ENCODE peak calls at places on chromosomes 11 and 22, in five cellular contexts. K, B, H, A and F are unnamed samples.

GRCh38 chr11:125428486-125429173 is 67.4 kb downstream of the FEZ1 start:
- DNase-seq in K (no peak), B (no peak), H (no peak), A (no peak), F (no peak)

GRCh38 chr11:39668640-39669039 is 1790.8 kb downstream of the LRRC4C start:
- DNase-seq in H (no peak), A (peak), B (no peak), K (no peak), F (no peak)

GRCh38 chr22:24564376-24565058 is 8.7 kb downstream of the SNRPD3 start:
- DNase-seq in A (no peak), K (no peak), B (no peak), H (no peak), F (no peak)

GRCh38 chr22:36659762-36660509 is 43.6 kb downstream of the CACNG2 start:
- DNase-seq in K (peak), A (peak), H (no peak), B (peak), F (peak)

GRCh38 chr11:86999859-87000753 is 37.6 kb upstream of the TMEM135 start:
- DNase-seq in K (no peak), H (no peak), A (no peak), B (no peak), F (no peak)

GRCh38 chr11:66143264-66143566 is 73.1 kb downstream of the PACS1 start:
- DNase-seq in H (no peak), K (no peak), B (no peak), A (no peak), F (no peak)

GRCh38 chr11:88522624-88523361 is 185.3 kb upstream of the CTSC start:
- DNase-seq in A (no peak), K (no peak), B (no peak), H (no peak), F (no peak)

GRCh38 chr11:45152740-45153595 is 6.5 kb downstream of the PRDM11 start:
- DNase-seq in B (no peak), A (no peak), K (no peak), H (no peak), F (no peak)

GRCh38 chr22:19410941-19411689 is 20.4 kb downstream of the HIRA start:
- DNase-seq in B (no peak), K (no peak), A (no peak), H (no peak), F (no peak)

GRCh38 chr22:38309614-38310517 is 7.4 kb downstream of the CSNK1E start:
- DNase-seq in K (no peak), H (no peak), B (no peak), A (no peak), F (no peak)

GRCh38 chr22:50542416-50542927 is 3.2 kb upstream of the KLHDC7B start:
- DNase-seq in B (no peak), K (no peak), H (no peak), A (no peak), F (no peak)

GRCh38 chr11:65423516-65424199 is 1.1 kb downstream of the NEAT1 start:
- DNase-seq in B (peak), K (peak), A (no peak), H (no peak), F (no peak)

GRCh38 chr11:2522636-2523255 is 77.9 kb downstream of the KCNQ1 start:
- DNase-seq in A (no peak), B (no peak), K (no peak), H (no peak), F (no peak)

GRCh38 chr22:44580756-44581435 is 82.9 kb upstream of the RTL6 start:
- DNase-seq in K (no peak), A (no peak), H (no peak), B (no peak), F (no peak)